ENCODE peak calls at places on chromosome 15, in four cellular contexts. O is HepG2, X is GM12878, Q is K562. Y is an unnamed sample.

GRCh38 chr15:35958936-35959335 is 413.0 kb upstream of the DPH6 start:
- DNase-seq in Q (no peak), O (no peak), X (no peak), Y (no peak)

GRCh38 chr15:99566157-99566900 is 545 bp downstream of the MEF2A start:
- DNase-seq in O (no peak), Q (peak; percentile 61), X (no peak), Y (peak; percentile 67)

GRCh38 chr15:62469478-62469873 is 304.4 kb upstream of the C2CD4B start:
- DNase-seq in X (no peak), Q (no peak), O (no peak), Y (no peak)

GRCh38 chr15:87850916-87851315 is 405.6 kb downstream of the NTRK3 start:
- DNase-seq in X (no peak), O (no peak), Q (no peak), Y (no peak)

GRCh38 chr15:86852741-86853140 is 773.1 kb downstream of the AGBL1 start:
- DNase-seq in Q (no peak), X (no peak), O (no peak), Y (no peak)

GRCh38 chr15:29994284-29994683 is 88.5 kb upstream of the GOLGA8J start:
- DNase-seq in Q (no peak), O (no peak), X (no peak), Y (no peak)

GRCh38 chr15:48992545-48992944 is 28.8 kb upstream of the SHC4 start:
- DNase-seq in Q (no peak), O (no peak), X (peak; percentile 17), Y (no peak)

GRCh38 chr15:52636459-52636858 is 42.7 kb downstream of the ATOSA start:
- DNase-seq in O (no peak), X (no peak), Q (no peak), Y (no peak)

GRCh38 chr15:67902579-67902979 is 62.7 kb upstream of the RNU6-1 start:
- DNase-seq in O (no peak), Q (peak; percentile 27), X (peak; percentile 54), Y (no peak)

GRCh38 chr15:101307897-101308603 is 13.0 kb upstream of the SNRPA1 start:
- DNase-seq in Q (no peak), O (no peak), X (no peak), Y (no peak)

GRCh38 chr15:72382146-72382545 is 6.3 kb upstream of the HEXA start:
- DNase-seq in X (no peak), Q (no peak), O (peak; percentile 29), Y (no peak)

GRCh38 chr15:62559049-62559733 is 394.1 kb upstream of the C2CD4B start:
- DNase-seq in O (no peak), X (no peak), Q (no peak), Y (no peak)

GRCh38 chr15:69468241-69469121 is 15.9 kb downstream of the RPLP1 start:
- DNase-seq in O (no peak), X (no peak), Q (peak; percentile 54), Y (peak; percentile 26)

GRCh38 chr15:58558777-58559176 is 127.0 kb downstream of the LIPC start:
- DNase-seq in O (no peak), Q (no peak), X (no peak), Y (no peak)

GRCh38 chr15:90095521-90095959 is 6.7 kb downstream of the IDH2 start:
- DNase-seq in Q (no peak), X (no peak), O (peak; percentile 70), Y (no peak)

DNA sequence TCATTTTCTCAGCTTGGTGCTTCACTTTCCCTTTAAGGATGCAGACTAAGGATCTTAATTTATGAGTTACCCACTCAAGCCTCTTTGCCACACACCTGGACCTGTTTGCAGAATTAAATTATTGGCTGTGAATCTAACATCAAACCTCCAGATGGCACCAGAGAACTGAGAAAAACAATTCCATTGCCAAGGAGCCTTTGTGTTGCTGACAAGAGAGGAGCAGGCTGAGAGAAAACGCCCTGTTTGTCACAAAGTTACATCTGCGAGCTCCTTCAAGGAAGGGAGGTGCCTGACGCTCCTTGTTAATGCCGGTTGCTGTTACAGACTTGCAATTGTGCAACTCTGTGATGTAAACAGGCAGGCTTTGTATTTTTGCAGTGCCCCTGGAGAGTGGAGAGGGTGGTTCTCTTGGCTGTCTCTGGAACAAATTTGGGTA is 36.3 kb upstream of the TMC3 start:
- DNase-seq in X (no peak), O (peak; percentile 20), Q (no peak), Y (peak; percentile 60)
- TF ChIP-seq ATF3 in X (no peak), O (no peak), Q (no peak), Y (no peak)

DNA sequence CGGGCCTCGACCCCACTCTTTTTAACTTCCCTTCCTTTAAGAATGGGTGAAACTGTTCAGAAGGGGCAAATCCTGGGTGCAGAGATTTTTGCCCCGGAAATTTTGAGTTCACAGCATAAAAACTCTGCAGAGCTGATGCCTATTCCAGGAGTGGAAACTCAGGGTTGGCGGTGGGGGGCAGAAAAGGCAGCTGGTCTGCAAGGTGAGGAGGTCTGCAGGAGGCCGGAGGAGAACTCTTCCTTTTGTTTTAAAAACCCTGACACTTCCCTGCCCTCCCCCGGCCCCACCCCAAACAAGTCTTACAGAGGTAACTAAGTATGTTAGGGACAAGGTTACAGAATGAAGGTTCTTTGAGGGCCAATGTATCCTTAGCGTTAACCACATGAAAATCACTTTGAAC is 276.5 kb upstream of the NR2F2 start:
- DNase-seq in O (no peak), Q (no peak), X (no peak), Y (peak; percentile 47)
- TF ChIP-seq GABPA in O (no peak), Q (no peak), X (no peak), Y (no peak)

GRCh38 chr15:28955160-28955502 is 69.4 kb downstream of the APBA2 start:
- DNase-seq in O (no peak), Q (no peak), X (peak; percentile 17), Y (peak; percentile 34)
- TF ChIP-seq ATF3 in O (no peak), Q (no peak), X (no peak), Y (no peak)

DNA sequence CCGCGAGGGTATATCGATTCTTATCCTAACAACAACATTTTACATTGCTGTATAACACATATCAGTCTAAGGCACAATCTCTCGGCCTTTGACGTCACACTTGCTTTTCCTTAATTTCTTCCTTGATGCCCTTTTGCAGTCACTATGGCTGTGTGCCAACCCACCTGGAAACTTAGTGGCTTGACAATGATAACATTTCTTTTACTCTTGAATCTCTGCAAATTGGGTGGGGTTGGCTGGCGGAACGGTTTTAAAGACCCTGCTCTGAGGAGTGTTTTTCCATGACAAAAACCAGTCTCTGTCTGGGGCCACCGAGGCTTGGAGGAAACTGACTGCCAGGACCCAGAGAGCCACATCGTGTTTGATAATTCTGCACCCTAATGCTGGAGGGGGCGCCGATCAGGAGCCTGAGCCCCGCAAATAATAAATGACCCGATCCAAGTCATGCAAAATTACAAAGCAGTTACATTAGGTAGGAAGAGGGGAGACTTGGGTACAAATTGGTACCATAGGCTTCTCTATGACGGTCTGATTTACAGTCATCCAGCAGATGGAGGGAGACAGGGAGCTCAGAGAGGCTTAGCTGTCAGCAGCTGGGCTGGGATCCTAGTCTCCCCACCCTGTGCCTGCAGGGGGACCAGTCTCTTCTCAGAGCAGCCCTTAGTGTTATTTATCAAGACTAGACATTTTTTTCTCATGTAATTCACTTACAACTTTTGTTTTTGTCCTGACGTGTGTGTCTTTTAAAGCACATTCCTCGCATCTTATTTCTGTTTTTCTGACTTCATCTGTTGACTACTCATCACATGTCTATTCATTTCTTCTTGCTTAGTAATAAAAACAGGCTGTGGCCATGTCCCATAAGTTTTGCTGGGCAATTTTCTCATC is 115.8 kb downstream of the KLF13 start:
- DNase-seq in X (no peak), Q (no peak), O (no peak), Y (no peak)
- TF ChIP-seq GABPA in X (no peak), Q (no peak), O (no peak), Y (no peak)

DNA sequence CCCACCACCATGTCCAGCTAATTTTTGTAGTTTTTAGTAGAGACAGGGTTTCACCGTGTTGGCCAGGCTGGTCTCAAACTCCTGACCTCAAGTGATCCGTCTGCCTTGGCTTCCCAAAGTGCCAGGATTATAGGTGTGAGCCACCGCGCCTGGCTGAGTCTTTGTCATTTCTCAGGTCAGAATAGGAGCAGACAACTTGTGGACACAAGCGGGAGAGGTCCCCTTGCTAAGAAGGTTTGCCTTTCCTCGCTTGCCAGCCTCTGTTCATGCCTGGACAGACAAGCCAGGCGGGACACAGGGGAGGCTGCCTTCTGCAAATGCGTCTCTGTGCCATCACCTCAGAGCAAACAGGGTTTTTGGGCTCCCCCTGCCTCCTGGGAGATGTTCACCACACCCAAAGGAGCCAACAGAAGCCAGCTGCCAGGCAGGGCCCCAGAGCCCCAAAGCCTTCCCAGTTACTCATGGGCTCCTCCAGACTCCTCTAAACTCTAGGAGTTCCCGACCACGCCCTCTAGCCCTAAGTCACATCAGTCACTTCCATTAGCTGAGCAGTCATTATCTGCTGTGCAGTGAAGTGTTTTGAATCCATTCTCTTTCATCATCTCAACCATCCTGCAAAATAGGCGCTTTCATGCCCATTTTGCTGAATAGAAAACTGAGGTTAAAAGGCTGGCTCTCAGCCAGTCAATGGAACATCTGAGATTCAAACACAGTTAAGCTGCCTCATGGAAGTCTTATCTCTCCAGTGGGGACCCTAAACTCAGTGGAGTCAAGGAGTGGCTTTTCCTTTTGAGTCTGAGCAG is 245.0 kb downstream of the UACA start:
- DNase-seq in Q (no peak), O (no peak), X (no peak), Y (no peak)
- TF ChIP-seq ATF3 in Q (no peak), O (no peak), X (no peak), Y (no peak)

GRCh38 chr15:41893422-41894250 is at the start of gene SPTBN5:
- DNase-seq in O (peak; percentile 21), Q (peak; percentile 43), X (no peak), Y (no peak)

GRCh38 chr15:41890050-41890690 is 3.7 kb downstream of the SPTBN5 start:
- DNase-seq in Q (no peak), X (no peak), O (no peak), Y (no peak)

GRCh38 chr15:41891226-41891625 is 2.6 kb downstream of the SPTBN5 start:
- DNase-seq in O (no peak), X (no peak), Q (no peak), Y (no peak)

GRCh38 chr15:41892621-41893421 is 1.0 kb downstream of the SPTBN5 start:
- DNase-seq in Q (no peak), X (no peak), O (no peak), Y (no peak)

DNA sequence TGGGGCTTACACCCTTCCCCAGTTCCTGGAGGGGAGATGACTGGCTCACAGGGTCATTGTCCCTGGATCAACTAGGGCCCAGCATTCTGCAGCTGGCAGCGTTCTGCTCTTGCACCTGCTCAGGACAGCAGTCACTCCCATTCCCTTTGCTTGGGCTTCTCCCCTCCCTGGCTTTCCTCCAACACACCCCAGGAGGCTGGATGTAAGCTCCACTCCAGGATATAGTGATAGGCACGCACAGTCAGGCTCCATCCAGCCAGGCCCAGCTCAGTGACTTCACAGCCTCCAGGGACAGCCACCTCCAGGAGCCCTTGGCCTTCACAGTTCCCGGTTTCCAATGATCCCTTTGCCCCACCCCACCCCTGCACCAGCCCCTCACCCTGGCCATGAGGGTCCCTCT is 1.9 kb downstream of the SPTBN5 start:
- DNase-seq in Q (no peak), X (no peak), O (no peak), Y (no peak)
- TF ChIP-seq GABPA in Q (no peak), X (no peak), O (no peak), Y (no peak)